ENCODE peak calls at places on chromosome 1, in seven cellular contexts. A is AG09309; E is activated naive CD4-positive, alpha-beta T cell treated with Interleukin-2 at 50 U/mL for 16 hours; Q is WERI-Rb-1; K is GM19239; J is heart left ventricle; H is EL. O is an unnamed sample.
A peak's percentile ranks its signal among the peaks of the same experiment; 100 is the strongest.

GRCh38 chr1:117059678-117060440 is at the start of gene TTF2:
- DNase-seq in A (peak; percentile 90), E (peak; percentile 95), Q (peak; percentile 98), K (peak; percentile 74), J (peak; percentile 90), H (peak; percentile 99), O (peak; percentile 98)

GRCh38 chr1:24426738-24427468 is 11.3 kb downstream of the NIPAL3 start:
- DNase-seq in A (no peak), E (no peak), Q (no peak), K (no peak), J (no peak), H (no peak), O (no peak)

GRCh38 chr1:37323486-37324377 is 150.6 kb upstream of the ZC3H12A start:
- DNase-seq in A (no peak), E (no peak), Q (peak; percentile 66), K (peak; percentile 67), J (no peak), H (peak; percentile 25), O (peak; percentile 30)

GRCh38 chr1:102107441-102107840 is 110.7 kb upstream of the OLFM3 start:
- DNase-seq in A (no peak), E (no peak), Q (no peak), K (no peak), J (no peak), H (no peak), O (no peak)

GRCh38 chr1:95236784-95237575 is 3.0 kb downstream of the RWDD3 start:
- DNase-seq in A (no peak), E (no peak), Q (no peak), K (no peak), J (no peak), H (no peak), O (peak; percentile 69)

GRCh38 chr1:37038703-37039093 is 4.4 kb upstream of the GRIK3 start:
- DNase-seq in A (no peak), E (no peak), Q (no peak), K (no peak), J (no peak), H (no peak), O (no peak)

GRCh38 chr1:221284028-221284427 is 404.8 kb downstream of the HLX start:
- DNase-seq in A (no peak), E (no peak), Q (no peak), K (no peak), J (no peak), H (peak; percentile 28), O (peak; percentile 59)

GRCh38 chr1:22524481-22524880 is 38.8 kb upstream of the EPHA8 start:
- DNase-seq in A (no peak), E (no peak), Q (no peak), K (no peak), J (no peak), H (no peak), O (no peak)

GRCh38 chr1:36517415-36517814 is 34.7 kb upstream of the CSF3R start:
- DNase-seq in A (no peak), E (no peak), Q (peak; percentile 76), K (no peak), J (no peak), H (no peak), O (no peak)

GRCh38 chr1:218347316-218347712 is 2.2 kb downstream of the TGFB2 start:
- DNase-seq in A (no peak), E (no peak), Q (no peak), K (no peak), J (no peak), H (peak; percentile 65), O (peak; percentile 76)

GRCh38 chr1:85334962-85335361 is 58.5 kb upstream of the BCL10 start:
- DNase-seq in A (no peak), E (no peak), Q (no peak), K (no peak), J (no peak), H (peak; percentile 33), O (peak; percentile 50)

GRCh38 chr1:39926820-39927219 is 25.1 kb upstream of the MYCL start:
- DNase-seq in A (no peak), E (no peak), Q (no peak), K (no peak), J (no peak), H (no peak), O (peak; percentile 22)

GRCh38 chr1:204366759-204367158 is 7.0 kb upstream of the PLEKHA6 start:
- DNase-seq in A (no peak), E (no peak), Q (peak; percentile 81), K (no peak), J (no peak), H (no peak), O (no peak)

GRCh38 chr1:31939484-31940329 is 1.5 kb upstream of the PTP4A2 start:
- DNase-seq in A (peak; percentile 83), E (peak; percentile 81), Q (peak; percentile 92), K (peak; percentile 54), J (no peak), H (peak; percentile 84), O (peak; percentile 86)

GRCh38 chr1:55703726-55704363 is 488.7 kb upstream of the USP24 start:
- DNase-seq in A (no peak), E (no peak), Q (no peak), K (no peak), J (no peak), H (no peak), O (no peak)

GRCh38 chr1:17004466-17005364 is 7.0 kb downstream of the ATP13A2 start:
- DNase-seq in A (no peak), E (no peak), Q (no peak), K (no peak), J (no peak), H (no peak), O (no peak)

GRCh38 chr1:10958614-10959013 is 53.8 kb upstream of the TARDBP start:
- DNase-seq in A (no peak), E (no peak), Q (no peak), K (no peak), J (no peak), H (no peak), O (no peak)

GRCh38 chr1:181117648-181118449 is 29.3 kb downstream of the IER5 start:
- DNase-seq in A (no peak), E (no peak), Q (no peak), K (no peak), J (no peak), H (peak; percentile 87), O (no peak)

GRCh38 chr1:10283318-10283984 is 73.1 kb downstream of the KIF1B start:
- DNase-seq in A (no peak), E (peak; percentile 9), Q (no peak), K (no peak), J (no peak), H (no peak), O (no peak)

O was measured in astrocyte of the hippocampus.